ENCODE peak calls at places on chromosomes 3 and 15, in four cellular contexts. M is HFF-Myc; Y is mucosa of descending colon; J is CD8-positive, alpha-beta T cell. D is an unnamed sample.

GRCh38 chr3:128180446-128180845 is 27.2 kb downstream of the EEFSEC start:
- DNase-seq in Y (no peak), J (no peak), M (no peak), D (no peak)

GRCh38 chr15:44788748-44789147 is 52.4 kb downstream of the TRIM69 start:
- DNase-seq in M (no peak), J (no peak), Y (no peak), D (no peak)

GRCh38 chr15:88897456-88898194 is 2.3 kb upstream of the HAPLN3 start:
- DNase-seq in J (peak), M (no peak), Y (peak), D (no peak)

GRCh38 chr15:90044191-90044590 is 43.1 kb downstream of the ZNF710 start:
- DNase-seq in Y (no peak), M (no peak), J (no peak), D (no peak)

GRCh38 chr3:109806929-109807328 is 469.6 kb upstream of the DPPA4 start:
- DNase-seq in M (peak), Y (no peak), J (peak), D (no peak)

GRCh38 chr3:170090601-170090981 is 52.8 kb downstream of the GPR160 start:
- DNase-seq in M (no peak), Y (no peak), J (no peak), D (no peak)

GRCh38 chr3:140394488-140395133 is 283.3 kb upstream of the TRIM42 start:
- DNase-seq in J (no peak), Y (no peak), M (no peak), D (no peak)

GRCh38 chr3:47054414-47054813 is 74.9 kb downstream of the NBEAL2 start:
- DNase-seq in Y (no peak), J (no peak), M (no peak), D (peak)

GRCh38 chr15:31869640-31870335 is 160.5 kb upstream of the CHRNA7 start:
- DNase-seq in J (no peak), Y (peak), M (no peak), D (no peak)

GRCh38 chr15:52259503-52259902 is 36.1 kb downstream of the MYO5C start:
- DNase-seq in Y (no peak), J (no peak), M (no peak), D (no peak)

GRCh38 chr3:58074126-58074715 is 66.0 kb downstream of the FLNB start:
- DNase-seq in J (no peak), Y (no peak), M (no peak), D (no peak)

GRCh38 chr3:127254730-127255129 is 33.1 kb downstream of the PRR20G start:
- DNase-seq in M (no peak), J (no peak), Y (no peak), D (peak)

GRCh38 chr3:189142527-189142926 is 29.2 kb upstream of the TPRG1 start:
- DNase-seq in Y (no peak), J (no peak), M (no peak), D (no peak)

GRCh38 chr3:29374255-29374654 is 93.4 kb downstream of the RBMS3 start:
- DNase-seq in J (no peak), M (no peak), Y (no peak), D (no peak)

GRCh38 chr3:160136421-160136820 is 88.8 kb upstream of the C3orf80 start:
- DNase-seq in Y (no peak), M (no peak), J (no peak), D (no peak)

GRCh38 chr15:72994778-72995177 is 57.5 kb upstream of the NEO1 start:
- DNase-seq in J (no peak), M (no peak), Y (peak), D (no peak)

GRCh38 chr3:8490079-8490552 is 11.5 kb upstream of the LMCD1 start:
- DNase-seq in M (peak), Y (no peak), J (no peak), D (no peak)

GRCh38 chr3:165854696-165855095 is 17.5 kb upstream of the BCHE start:
- DNase-seq in M (no peak), J (no peak), Y (no peak), D (peak)

GRCh38 chr15:62453979-62454378 is 288.9 kb upstream of the C2CD4B start:
- DNase-seq in M (no peak), J (no peak), Y (no peak), D (no peak)

GRCh38 chr3:132445812-132446211 is 28.5 kb downstream of the DNAJC13 start:
- DNase-seq in Y (no peak), J (no peak), M (peak), D (no peak)

GRCh38 chr15:67225336-67225735 is 29.1 kb downstream of the AAGAB start:
- DNase-seq in Y (no peak), M (no peak), J (no peak), D (no peak)

GRCh38 chr3:185402561-185402960 is 39.6 kb downstream of the MAP3K13 start:
- DNase-seq in M (no peak), J (no peak), Y (no peak), D (no peak)

GRCh38 chr3:130340766-130341165 is 4.7 kb upstream of the COL6A5 start:
- DNase-seq in M (no peak), Y (no peak), J (no peak), D (no peak)

GRCh38 chr3:150421799-150422548 is 13.9 kb downstream of the TSC22D2 start:
- DNase-seq in J (no peak), M (no peak), Y (no peak), D (no peak)

GRCh38 chr3:182136008-182136910 is 424.5 kb downstream of the SOX2 start:
- DNase-seq in J (no peak), M (no peak), Y (no peak), D (no peak)

GRCh38 chr3:101810023-101810415 is 31.0 kb downstream of the NXPE3 start:
- DNase-seq in J (no peak), M (no peak), Y (no peak), D (no peak)

GRCh38 chr3:185172086-185173049 is 19.5 kb upstream of the C3orf70 start:
- DNase-seq in M (no peak), Y (no peak), J (no peak), D (no peak)

GRCh38 chr15:41689834-41690233 is 29.6 kb downstream of the MGA start:
- DNase-seq in M (no peak), J (no peak), Y (no peak), D (no peak)

DNA sequence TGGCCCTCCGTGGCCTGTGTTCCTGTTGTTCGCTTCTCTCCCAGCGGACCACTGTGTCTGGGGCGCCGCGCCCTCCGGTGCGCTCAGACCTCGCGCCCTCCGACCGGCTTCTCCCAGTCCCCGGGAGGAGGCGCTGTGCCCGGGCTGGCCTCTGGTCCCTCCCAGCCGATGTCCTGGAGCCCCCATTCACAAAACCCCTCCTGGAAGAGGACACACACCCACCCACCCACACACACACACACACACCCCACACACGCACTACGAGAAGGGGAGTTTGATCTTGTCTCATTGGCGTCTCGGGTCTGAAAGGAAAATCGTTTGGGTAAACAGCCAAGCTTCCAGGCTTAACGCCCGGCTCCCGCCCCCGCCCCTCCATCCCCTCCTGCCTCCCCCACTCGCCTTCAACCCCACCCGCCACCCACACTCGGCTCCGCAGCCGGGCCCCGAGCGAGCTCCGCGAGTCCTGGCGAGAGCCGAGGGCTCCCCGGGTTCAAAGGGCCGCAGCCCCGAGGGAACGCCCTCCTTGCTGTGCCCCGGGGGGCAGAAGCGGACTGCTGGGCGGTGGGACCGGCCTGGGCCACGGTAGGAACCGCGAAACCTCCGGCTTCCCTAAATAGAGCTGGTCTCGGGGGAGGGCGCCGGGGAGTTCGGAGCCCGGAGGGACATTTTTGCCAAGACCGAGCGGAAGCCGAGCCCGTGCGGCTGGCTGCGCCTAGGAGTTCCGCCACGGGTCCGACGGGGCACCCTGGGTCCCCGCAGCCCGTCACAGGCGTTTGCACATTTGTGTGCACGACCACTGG is 23.6 kb downstream of the NR2F2 start:
- DNase-seq in Y (peak), M (no peak), J (peak), D (no peak)
- TF ChIP-seq CTCF in Y (no peak), M (peak), J (no peak), D (no peak)

GRCh38 chr15:100765458-100766224 is 114.0 kb upstream of the ALDH1A3 start:
- DNase-seq in Y (no peak), M (no peak), J (peak), D (peak)
- TF ChIP-seq CTCF in Y (no peak), M (no peak), J (no peak), D (no peak)

DNA sequence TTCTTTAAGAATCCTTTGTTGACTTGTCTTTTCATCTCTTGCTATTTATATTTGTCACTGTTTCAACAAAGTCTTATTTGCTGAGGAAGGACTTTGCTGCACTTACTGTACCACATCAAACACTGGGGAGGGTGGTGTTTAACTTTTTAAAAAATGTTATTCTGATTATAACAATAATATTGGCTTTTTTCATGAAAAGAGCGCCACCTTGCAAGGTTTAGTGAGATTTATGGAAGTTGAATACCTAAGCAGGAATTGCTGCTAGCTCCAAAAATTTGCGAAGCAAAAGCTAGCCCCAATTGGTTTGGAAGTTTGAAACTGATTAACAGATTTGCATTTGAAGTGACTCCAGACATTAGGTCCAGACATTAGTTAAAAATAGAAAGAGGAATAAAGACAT is 6.7 kb downstream of the ZIC1 start:
- DNase-seq in Y (no peak), M (no peak), J (no peak), D (peak)
- TF ChIP-seq CTCF in Y (no peak), M (no peak), J (no peak), D (no peak)

GRCh38 chr3:4467522-4467867 is 426 bp upstream of the SUMF1 start:
- DNase-seq in Y (no peak), J (no peak), M (no peak), D (no peak)
- TF ChIP-seq CTCF in Y (no peak), J (no peak), M (no peak), D (no peak)

GRCh38 chr3:107946700-107947099 is 144.1 kb downstream of the CD47 start:
- DNase-seq in M (no peak), J (no peak), Y (no peak), D (no peak)
- TF ChIP-seq CTCF in M (no peak), J (no peak), Y (no peak), D (no peak)

GRCh38 chr3:124923833-124924232 is 10.7 kb downstream of the MUC13 start:
- DNase-seq in M (no peak), J (no peak), Y (no peak), D (no peak)
- TF ChIP-seq CTCF in M (no peak), J (no peak), Y (no peak), D (no peak)